ENCODE peak calls at places on chromosome 9, in six cellular contexts. N is OCI-M1; J is body of pancreas; V is OCI-LY7; W is stimulated activated CD8-positive, alpha-beta memory T cell treated with anti-CD3 and anti-CD28 coated beads, Interleukin-15, amount 100 ng/mL, for 4 hours; L is T follicular helper cell. Q is an unnamed sample.

GRCh38 chr9:684950-685340 is 156.6 kb upstream of the DMRT1 start:
- DNase-seq in W (no peak), L (no peak), J (no peak), N (no peak), V (no peak), Q (no peak)

GRCh38 chr9:121331992-121332685 is 37.9 kb downstream of the STOM start:
- DNase-seq in J (no peak), V (no peak), L (no peak), N (no peak), W (no peak), Q (no peak)

GRCh38 chr9:106920701-106921283 is 57.8 kb downstream of the ZNF462 start:
- DNase-seq in L (no peak), W (no peak), J (no peak), V (no peak), N (no peak), Q (no peak)

GRCh38 chr9:81538929-81539716 is 150.2 kb downstream of the TLE1 start:
- DNase-seq in L (no peak), N (no peak), J (no peak), V (no peak), W (no peak), Q (no peak)

GRCh38 chr9:23907343-23907742 is 81.3 kb upstream of the ELAVL2 start:
- DNase-seq in W (no peak), J (no peak), L (no peak), V (no peak), N (no peak), Q (no peak)

GRCh38 chr9:13181652-13182051 is 97.8 kb downstream of the MPDZ start:
- DNase-seq in W (no peak), V (no peak), J (no peak), N (no peak), L (no peak), Q (no peak)

GRCh38 chr9:76194896-76195295 is 199.3 kb downstream of the RFK start:
- DNase-seq in V (no peak), W (no peak), J (no peak), N (no peak), L (no peak), Q (no peak)

GRCh38 chr9:121639619-121640018 is 11.8 kb upstream of the DAB2IP start:
- DNase-seq in J (no peak), L (no peak), W (no peak), N (no peak), V (no peak), Q (no peak)

GRCh38 chr9:85884236-85884635 is 56.7 kb upstream of the NAA35 start:
- DNase-seq in J (no peak), N (no peak), V (no peak), W (no peak), L (no peak), Q (no peak)

GRCh38 chr9:127426756-127427155 is 2.6 kb downstream of the ZNF79 start:
- DNase-seq in N (no peak), W (no peak), J (no peak), V (no peak), L (no peak), Q (no peak)

GRCh38 chr9:19032411-19032810 is 598 bp downstream of the SAXO1 start:
- DNase-seq in L (no peak), W (no peak), N (no peak), J (no peak), V (no peak), Q (no peak)

GRCh38 chr9:112144807-112145206 is 30.3 kb downstream of the SUSD1 start:
- DNase-seq in L (no peak), V (no peak), J (no peak), W (no peak), N (no peak), Q (peak)

GRCh38 chr9:34994429-34995287 is 5.1 kb downstream of the DNAJB5 start:
- DNase-seq in N (peak), L (no peak), V (no peak), W (no peak), J (peak), Q (peak)

GRCh38 chr9:134986957-134987356 is 69.2 kb upstream of the FCN1 start:
- DNase-seq in L (no peak), J (no peak), V (no peak), N (no peak), W (no peak), Q (no peak)

GRCh38 chr9:127567119-127567897 is 44.8 kb upstream of the STXBP1 start:
- DNase-seq in N (peak), L (no peak), W (no peak), V (no peak), J (peak), Q (no peak)

GRCh38 chr9:95197692-95198271 is 119.7 kb downstream of the FANCC start:
- DNase-seq in V (no peak), L (no peak), W (no peak), N (no peak), J (peak), Q (no peak)

GRCh38 chr9:134560654-134561053 is 80.9 kb upstream of the COL5A1 start:
- DNase-seq in L (no peak), V (no peak), J (no peak), W (no peak), N (no peak), Q (no peak)

GRCh38 chr9:81470864-81471263 is 218.5 kb downstream of the TLE1 start:
- DNase-seq in J (no peak), N (no peak), W (no peak), V (no peak), L (no peak), Q (no peak)

GRCh38 chr9:78366827-78367226 is 69.9 kb downstream of the PSAT1 start:
- DNase-seq in N (no peak), W (no peak), V (no peak), L (no peak), J (no peak), Q (no peak)

GRCh38 chr9:127197861-127198430 is 66.6 kb upstream of the GARNL3 start:
- DNase-seq in N (no peak), V (no peak), W (no peak), J (no peak), L (no peak), Q (no peak)

GRCh38 chr9:124776952-124777645 is at the start of gene OLFML2A:
- DNase-seq in V (peak), L (no peak), J (peak), W (no peak), N (peak), Q (peak)

GRCh38 chr9:128588581-128589233 is 36.3 kb downstream of the SPTAN1 start:
- DNase-seq in W (no peak), J (no peak), L (no peak), V (no peak), N (no peak), Q (no peak)

GRCh38 chr9:123300554-123300953 is 32.2 kb upstream of the STRBP start:
- DNase-seq in J (no peak), N (no peak), V (no peak), L (no peak), W (no peak), Q (no peak)

GRCh38 chr9:93911871-93912554 is 43.1 kb downstream of the BARX1 start:
- DNase-seq in J (no peak), N (no peak), L (no peak), V (no peak), W (no peak), Q (no peak)

GRCh38 chr9:4116091-4116581 is 183.7 kb downstream of the GLIS3 start:
- DNase-seq in N (no peak), W (no peak), J (no peak), V (no peak), L (no peak), Q (no peak)

GRCh38 chr9:11199335-11199734 is 586.5 kb upstream of the PTPRD start:
- DNase-seq in J (no peak), V (no peak), N (no peak), W (no peak), L (no peak), Q (no peak)

GRCh38 chr9:118003240-118003639 is 299.0 kb downstream of the TLR4 start:
- DNase-seq in V (no peak), N (no peak), J (no peak), L (no peak), W (no peak), Q (no peak)

GRCh38 chr9:87681271-87682061 is 44.5 kb upstream of the CTSL start:
- DNase-seq in W (no peak), J (no peak), N (no peak), V (no peak), L (no peak), Q (no peak)

GRCh38 chr9:82764270-82764669 is 298.7 kb downstream of the RASEF start:
- DNase-seq in L (no peak), J (no peak), W (no peak), V (no peak), N (no peak), Q (peak)

GRCh38 chr9:135258461-135258860 is 171.0 kb downstream of the OLFM1 start:
- DNase-seq in J (no peak), V (no peak), W (no peak), L (no peak), N (no peak), Q (no peak)